ENCODE peak calls at places on chromosome X, in four cellular contexts. N is heart left ventricle, P is tibial artery, V is keratinocyte. X is an unnamed sample.

GRCh38 chrX:80876877-80877276 is 67.2 kb upstream of the BRWD3 start:
- DNase-seq in N (no peak), V (no peak), P (no peak), X (no peak)

GRCh38 chrX:53678667-53679066 is 7.9 kb downstream of the HUWE1 start:
- DNase-seq in P (no peak), N (no peak), V (no peak), X (no peak)

GRCh38 chrX:40173662-40174593 is 76.2 kb upstream of the BCOR start:
- DNase-seq in P (peak; percentile 63), V (no peak), N (peak; percentile 36), X (no peak)

GRCh38 chrX:134026732-134027311 is 41.4 kb upstream of the GPC3 start:
- DNase-seq in P (peak; percentile 56), V (no peak), N (peak; percentile 19), X (peak; percentile 24)

GRCh38 chrX:53288173-53288572 is 6.8 kb upstream of the IQSEC2 start:
- DNase-seq in V (no peak), N (peak; percentile 58), P (peak; percentile 65), X (no peak)

GRCh38 chrX:143757375-143757774 is 36.8 kb upstream of the SPANXN2 start:
- DNase-seq in V (no peak), N (no peak), P (no peak), X (no peak)

GRCh38 chrX:12378263-12378662 is 240.0 kb downstream of the FRMPD4 start:
- DNase-seq in V (no peak), N (no peak), P (no peak), X (no peak)

GRCh38 chrX:95760356-95760755 is 924.3 kb upstream of the DIAPH2 start:
- DNase-seq in P (no peak), N (no peak), V (no peak), X (no peak)

GRCh38 chrX:8067754-8068469 is 103.2 kb downstream of the VCX2 start:
- DNase-seq in N (no peak), P (no peak), V (no peak), X (no peak)

GRCh38 chrX:40485973-40486372 is 94.8 kb upstream of the ATP6AP2 start:
- DNase-seq in P (no peak), V (no peak), N (no peak), X (no peak)

GRCh38 chrX:39900788-39901170 is 197.0 kb downstream of the BCOR start:
- DNase-seq in V (no peak), N (no peak), P (no peak), X (no peak)

GRCh38 chrX:104566921-104567501 is 1.0 kb downstream of the IL1RAPL2 start:
- DNase-seq in N (no peak), V (no peak), P (no peak), X (no peak)

GRCh38 chrX:9227276-9227675 is 193.3 kb upstream of the FAM9B start:
- DNase-seq in P (no peak), N (no peak), V (no peak), X (no peak)

GRCh38 chrX:50161143-50161542 is 39.7 kb downstream of the AKAP4 start:
- DNase-seq in P (no peak), V (no peak), N (no peak), X (no peak)

GRCh38 chrX:72247206-72247944 is 8.5 kb upstream of the ERCC6L start:
- DNase-seq in P (no peak), N (no peak), V (no peak), X (no peak)

GRCh38 chrX:131762802-131763234 is 218.9 kb downstream of the OR13H1 start:
- DNase-seq in P (no peak), N (no peak), V (no peak), X (no peak)

GRCh38 chrX:108323751-108324150 is 114.5 kb downstream of the COL4A6 start:
- DNase-seq in P (no peak), V (no peak), N (no peak), X (no peak)

GRCh38 chrX:115134366-115134765 is 54.8 kb upstream of the RBMXL3 start:
- DNase-seq in N (no peak), P (no peak), V (no peak), X (no peak)

GRCh38 chrX:115142057-115142456 is 47.2 kb upstream of the RBMXL3 start:
- DNase-seq in N (no peak), P (no peak), V (no peak), X (no peak)

GRCh38 chrX:115138040-115138439 is 51.2 kb upstream of the RBMXL3 start:
- DNase-seq in N (no peak), P (no peak), V (no peak), X (no peak)
- TF ChIP-seq CTCF in N (no peak), P (no peak), V (no peak), X (no peak)

DNA sequence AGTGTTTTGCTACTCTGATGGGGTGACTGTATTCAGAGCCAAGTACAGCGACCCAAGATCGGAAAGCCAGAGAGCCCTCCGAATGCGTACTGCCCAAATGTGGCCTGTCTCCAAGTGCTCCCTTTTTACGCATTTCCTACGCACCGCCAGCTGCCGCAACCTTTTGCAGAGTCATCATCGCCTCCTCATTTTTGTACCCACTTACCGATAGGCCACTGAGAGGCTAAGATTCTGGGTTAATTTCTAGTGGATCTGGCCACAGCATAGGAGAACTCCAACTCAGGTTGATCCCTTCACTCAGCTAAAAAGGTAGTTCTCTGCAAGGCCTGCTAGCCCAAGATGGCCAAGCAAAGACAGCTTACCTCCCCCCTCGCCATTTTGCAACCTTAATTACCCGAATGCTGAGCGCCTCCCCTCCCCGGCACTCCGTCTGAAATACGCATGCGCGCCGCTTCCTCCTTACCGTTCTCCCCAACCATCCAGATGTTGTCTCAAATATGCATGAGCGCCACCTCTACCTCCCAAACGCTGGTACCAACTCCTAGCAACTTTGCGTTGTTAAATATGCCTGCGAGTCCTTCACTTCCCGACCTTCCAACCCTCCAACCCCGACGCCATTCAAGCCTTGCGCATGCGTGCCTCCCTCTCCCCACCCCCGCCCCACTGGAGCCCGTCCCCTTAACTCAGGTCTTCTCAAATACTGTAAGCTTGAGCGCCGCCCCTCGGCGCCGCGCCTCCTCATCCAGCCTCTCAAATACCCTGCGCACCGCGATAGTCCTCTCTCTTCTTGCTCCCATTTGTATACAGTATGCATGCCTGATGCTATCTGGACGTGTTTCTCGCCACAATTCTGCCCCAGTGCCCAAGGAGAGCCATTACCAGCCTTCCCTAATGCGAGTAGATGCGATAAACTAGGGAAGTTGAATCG is 11.8 kb upstream of the ZCCHC13 start:
- DNase-seq in N (peak; percentile 85), V (peak; percentile 46), P (peak; percentile 94), X (peak; percentile 76)
- TF ChIP-seq CTCF in N (no peak), V (peak; percentile 41), P (no peak), X (peak; percentile 23)

DNA sequence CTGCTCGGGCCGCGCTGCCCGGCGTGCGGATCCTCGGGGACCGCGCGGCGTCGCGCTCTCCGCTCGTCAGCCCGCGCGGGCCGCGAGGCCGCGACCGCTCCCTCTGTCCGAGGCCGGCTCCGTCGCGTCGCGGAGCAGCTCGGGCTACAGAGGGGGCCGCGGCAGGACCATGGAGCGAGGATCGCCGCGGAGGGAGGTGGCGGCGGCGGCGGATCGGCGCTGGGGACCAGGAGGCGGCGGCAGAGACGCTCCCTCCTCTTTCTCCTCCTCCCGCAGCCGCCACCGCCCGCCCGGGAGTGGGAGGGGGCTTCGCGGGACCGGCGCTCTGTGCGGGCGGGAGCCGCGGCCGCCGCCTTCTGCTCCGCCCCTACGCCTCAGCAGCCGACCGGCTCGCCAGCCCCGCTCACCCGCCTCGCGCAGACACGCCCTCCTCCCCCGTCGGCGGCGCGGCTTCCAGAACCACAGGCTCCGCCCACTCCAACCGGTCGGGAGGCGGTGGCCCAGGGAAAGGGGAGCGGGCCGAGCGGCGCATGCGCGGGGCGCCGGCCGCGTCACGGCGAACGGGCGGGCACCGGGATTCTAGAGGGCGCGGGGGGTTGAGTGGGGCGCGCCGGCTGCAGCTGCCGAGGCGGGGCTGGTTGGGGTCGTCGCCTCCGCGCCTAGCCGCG is at the start of gene CASK:
- DNase-seq in N (peak; percentile 93), V (peak; percentile 26), P (peak; percentile 96), X (peak; percentile 82)
- TF ChIP-seq CTCF in N (no peak), V (no peak), P (no peak), X (no peak)

GRCh38 chrX:64204252-64204651 is 1.3 kb downstream of the AMER1 start:
- DNase-seq in N (peak; percentile 20), P (peak; percentile 79), V (no peak), X (no peak)
- TF ChIP-seq CTCF in N (no peak), P (no peak), V (no peak), X (no peak)

DNA sequence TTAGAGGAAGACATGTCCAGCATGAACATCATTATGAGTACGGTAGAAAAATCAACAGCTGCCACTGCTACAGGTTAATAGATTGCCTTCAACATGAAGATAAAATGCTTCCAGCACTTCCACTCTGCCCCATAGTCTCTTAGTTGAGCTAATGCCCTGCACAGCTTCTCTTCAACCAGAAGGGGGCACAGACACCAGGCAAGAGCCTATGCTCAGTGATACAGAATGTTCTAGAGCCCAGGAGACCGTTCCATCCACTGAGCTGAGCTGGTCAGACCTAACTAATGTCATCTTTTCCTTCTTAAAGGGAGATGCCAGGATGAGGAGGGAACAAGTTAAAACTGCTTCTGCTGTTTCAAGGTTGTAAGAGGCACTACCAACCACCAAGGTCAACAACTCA is 42.2 kb downstream of the SMIM10L2A start:
- DNase-seq in P (no peak), N (no peak), V (no peak), X (no peak)
- TF ChIP-seq CTCF in P (no peak), N (no peak), V (peak; percentile 38), X (peak; percentile 33)

GRCh38 chrX:117508021-117508420 is 608.6 kb downstream of the KLHL13 start:
- DNase-seq in V (no peak), P (no peak), N (no peak), X (no peak)

GRCh38 chrX:117511379-117511778 is 605.2 kb downstream of the KLHL13 start:
- DNase-seq in P (no peak), N (no peak), V (no peak), X (no peak)

GRCh38 chrX:117510453-117510852 is 606.2 kb downstream of the KLHL13 start:
- DNase-seq in P (no peak), V (no peak), N (no peak), X (no peak)
- TF ChIP-seq CTCF in P (no peak), V (no peak), N (no peak), X (no peak)

X was measured in AG09319.